ENCODE peak calls at places on chromosomes 1 and 21, in nine cellular contexts. I, T, W, Z, B, V, D, O and C are unnamed samples.

GRCh38 chr1:209705033-209705589 is 465 bp downstream of the HSD11B1 start:
- DNase-seq in I (no peak), T (no peak), W (no peak), Z (no peak), B (no peak), V (no peak), D (no peak), O (no peak), C (no peak)

GRCh38 chr1:236685917-236686814 is at the start of gene ACTN2:
- DNase-seq in I (peak; percentile 91), T (peak; percentile 7), W (peak; percentile 40), Z (peak; percentile 37), B (peak; percentile 76), V (peak; percentile 60), D (peak; percentile 54), O (peak; percentile 57), C (peak; percentile 61)

GRCh38 chr1:61138305-61138704 is 55.9 kb downstream of the NFIA start:
- DNase-seq in I (no peak), T (no peak), W (no peak), Z (no peak), B (no peak), V (no peak), D (no peak), O (no peak), C (no peak)

GRCh38 chr1:235639586-235640205 is 9.9 kb downstream of the GNG4 start:
- DNase-seq in I (no peak), T (no peak), W (peak; percentile 1), Z (no peak), B (no peak), V (no peak), D (no peak), O (no peak), C (no peak)

GRCh38 chr1:117232551-117232950 is 21.8 kb upstream of the VTCN1 start:
- DNase-seq in I (no peak), T (no peak), W (no peak), Z (no peak), B (no peak), V (no peak), D (no peak), O (no peak), C (no peak)

GRCh38 chr1:155085504-155086181 is 7.0 kb downstream of the EFNA3 start:
- DNase-seq in I (no peak), T (no peak), W (peak; percentile 86), Z (peak; percentile 79), B (peak; percentile 85), V (peak; percentile 78), D (peak; percentile 64), O (peak; percentile 58), C (peak; percentile 72)

GRCh38 chr1:143574891-143575520 is 396.8 kb downstream of the FAM72C start:
- DNase-seq in I (peak; percentile 42), T (no peak), W (no peak), Z (no peak), B (no peak), V (no peak), D (no peak), O (no peak), C (no peak)

GRCh38 chr1:61323681-61324328 is 241.4 kb downstream of the NFIA start:
- DNase-seq in I (no peak), T (no peak), W (no peak), Z (no peak), B (no peak), V (no peak), D (no peak), O (no peak), C (no peak)

GRCh38 chr1:12567288-12567819 is 50.7 kb downstream of the DHRS3 start:
- DNase-seq in I (no peak), T (no peak), W (no peak), Z (no peak), B (no peak), V (no peak), D (no peak), O (no peak), C (no peak)
- TF ChIP-seq POLR2A in I (no peak), T (no peak), W (no peak), Z (no peak), B (no peak), V (no peak), D (no peak), O (no peak), C (no peak)

GRCh38 chr1:224565611-224566406 is 50.3 kb upstream of the CNIH3 start:
- DNase-seq in I (peak; percentile 5), T (no peak), W (no peak), Z (no peak), B (no peak), V (no peak), D (no peak), O (no peak), C (no peak)

GRCh38 chr1:224564491-224565084 is 51.5 kb upstream of the CNIH3 start:
- DNase-seq in I (peak; percentile 57), T (no peak), W (no peak), Z (no peak), B (no peak), V (no peak), D (no peak), O (no peak), C (peak; percentile 35)

GRCh38 chr1:224565186-224565585 is 50.9 kb upstream of the CNIH3 start:
- DNase-seq in I (peak; percentile 77), T (peak; percentile 62), W (no peak), Z (peak; percentile 24), B (no peak), V (peak; percentile 38), D (no peak), O (no peak), C (peak; percentile 94)

GRCh38 chr1:224563666-224564065 is 52.5 kb upstream of the CNIH3 start:
- DNase-seq in I (no peak), T (no peak), W (no peak), Z (no peak), B (no peak), V (no peak), D (no peak), O (no peak), C (no peak)

DNA sequence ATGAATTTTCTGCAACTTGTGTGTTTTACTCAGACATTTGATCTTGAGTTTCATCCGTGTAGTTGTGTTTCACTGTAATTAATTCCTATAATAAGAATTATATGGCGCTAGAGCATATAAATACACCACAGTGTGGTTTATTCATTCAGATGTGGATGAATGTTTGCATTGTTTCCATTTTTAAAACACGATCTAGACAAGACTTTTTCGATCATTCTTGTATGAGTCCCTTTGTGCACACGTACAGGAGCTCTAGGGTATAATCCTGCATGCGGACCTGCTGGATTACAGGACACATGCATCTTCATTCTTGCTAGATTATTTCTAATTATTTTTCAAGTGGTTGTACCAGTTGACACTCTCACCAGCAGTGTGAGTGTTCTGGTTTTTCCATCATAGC is 46.8 kb upstream of the CNIH3 start:
- DNase-seq in I (peak; percentile 24), T (no peak), W (no peak), Z (no peak), B (no peak), V (no peak), D (no peak), O (no peak), C (no peak)
- TF ChIP-seq CTCF in I (no peak), T (no peak), W (no peak), Z (no peak), B (no peak), V (no peak), D (no peak), O (no peak), C (no peak)

GRCh38 chr21:37381883-37382585 is 15.5 kb downstream of the DYRK1A start:
- DNase-seq in I (no peak), T (no peak), W (no peak), Z (no peak), B (no peak), V (no peak), D (no peak), O (no peak), C (no peak)

GRCh38 chr21:37383066-37383465 is 16.5 kb downstream of the DYRK1A start:
- DNase-seq in I (no peak), T (no peak), W (no peak), Z (no peak), B (no peak), V (no peak), D (no peak), O (no peak), C (no peak)

GRCh38 chr21:37384416-37384815 is 17.8 kb downstream of the DYRK1A start:
- DNase-seq in I (no peak), T (no peak), W (no peak), Z (no peak), B (no peak), V (no peak), D (no peak), O (no peak), C (no peak)

GRCh38 chr21:37385179-37385765 is 18.7 kb downstream of the DYRK1A start:
- DNase-seq in I (no peak), T (no peak), W (no peak), Z (no peak), B (no peak), V (no peak), D (no peak), O (no peak), C (no peak)

GRCh38 chr21:37383784-37384311 is 17.3 kb downstream of the DYRK1A start:
- DNase-seq in I (no peak), T (no peak), W (no peak), Z (no peak), B (no peak), V (no peak), D (no peak), O (no peak), C (no peak)
- H3K4me1 ChIP-seq in I (peaks cover 61% of the 10 kb centered on the region), T (peaks cover 35% of the 10 kb centered on the region), W (peaks cover 42% of the 10 kb centered on the region), Z (peaks cover 38% of the 10 kb centered on the region), B (peaks cover 89% of the 10 kb centered on the region), V (peaks cover 70% of the 10 kb centered on the region), D (peaks cover 3% of the 10 kb centered on the region), O (peaks cover 15% of the 10 kb centered on the region), C (peaks cover 92% of the 10 kb centered on the region)

GRCh38 chr1:36450919-36451305 is 661 bp upstream of the OSCP1 start:
- DNase-seq in I (no peak), T (no peak), W (no peak), Z (no peak), B (no peak), V (no peak), D (no peak), O (no peak), C (no peak)

GRCh38 chr1:36447450-36447849 is 2.8 kb downstream of the OSCP1 start:
- DNase-seq in I (no peak), T (no peak), W (no peak), Z (no peak), B (no peak), V (no peak), D (no peak), O (no peak), C (no peak)

GRCh38 chr1:36448530-36449051 is 1.7 kb downstream of the OSCP1 start:
- DNase-seq in I (no peak), T (no peak), W (no peak), Z (no peak), B (no peak), V (no peak), D (no peak), O (no peak), C (no peak)

GRCh38 chr1:36453051-36453450 is 2.8 kb upstream of the OSCP1 start:
- DNase-seq in I (no peak), T (no peak), W (no peak), Z (no peak), B (no peak), V (no peak), D (no peak), O (no peak), C (no peak)

DNA sequence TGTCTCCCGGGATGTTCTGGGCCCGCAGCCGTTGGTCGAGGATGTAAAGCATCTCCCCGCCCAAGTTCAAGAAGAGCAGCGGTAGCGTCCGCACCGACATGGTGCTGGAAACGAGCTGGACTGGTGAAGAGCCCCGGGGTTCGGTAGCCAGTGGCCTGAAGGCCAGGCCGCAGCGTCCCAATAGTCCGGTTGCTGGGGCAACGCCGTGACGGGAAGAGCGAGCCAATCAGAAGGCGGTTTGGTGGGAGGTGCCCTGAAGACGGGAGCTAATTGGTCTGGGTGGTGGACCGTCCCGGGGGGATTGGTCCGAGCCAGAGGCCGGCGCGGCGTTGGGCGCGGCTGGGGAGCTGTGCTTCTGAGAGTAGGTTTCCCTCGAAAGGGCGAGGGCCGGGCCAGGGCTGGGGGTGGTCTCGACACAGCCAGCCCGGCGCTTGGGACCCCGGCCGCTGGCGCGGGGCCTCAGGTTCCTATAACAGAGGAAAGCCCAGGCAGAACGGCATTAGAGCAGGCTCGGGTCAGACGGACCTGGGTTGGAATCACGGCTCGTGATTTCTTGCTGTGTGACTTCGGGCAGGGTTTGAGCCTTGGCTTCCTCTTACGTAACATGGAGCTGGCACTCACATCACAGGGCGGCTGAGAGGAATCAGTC is at the start of gene OSCP1:
- DNase-seq in I (peak; percentile 99), T (peak; percentile 99), W (peak; percentile 96), Z (peak; percentile 96), B (peak; percentile 98), V (peak; percentile 97), D (peak; percentile 97), O (peak; percentile 95), C (peak; percentile 94)
- TF ChIP-seq POLR2A in I (peak; percentile 90), T (peak; percentile 63), W (peak; percentile 88), Z (peak; percentile 84), B (peak; percentile 93), V (peak; percentile 72), D (peak; percentile 95), O (peak; percentile 98), C (peak; percentile 92)